ENCODE peak calls at places on chromosomes 4 and X, in ten cellular contexts. Q, H, T, X, Y, N, D, G, S and L are unnamed samples.

GRCh38 chr4:893995-894705 is 38.0 kb downstream of the GAK start:
- DNase-seq in X (no peak), N (no peak), G (no peak), T (no peak), Q (no peak), S (no peak), D (no peak), Y (no peak), H (no peak), L (no peak)

GRCh38 chrX:103467156-103467555 is 52.1 kb downstream of the RAB40A start:
- DNase-seq in D (peak), G (no peak), H (no peak), Y (no peak), T (no peak), X (no peak), Q (no peak), S (no peak), N (no peak), L (no peak)

GRCh38 chr4:77434299-77435092 is 171.1 kb upstream of the CXCL13 start:
- DNase-seq in N (no peak), S (no peak), Y (no peak), H (no peak), X (no peak), G (no peak), D (no peak), T (peak), Q (no peak), L (no peak)

GRCh38 chr4:8837181-8837811 is 34.3 kb downstream of the HMX1 start:
- DNase-seq in N (no peak), G (no peak), Y (no peak), X (no peak), Q (no peak), T (peak), H (peak), D (no peak), S (no peak), L (no peak)

GRCh38 chr4:113316879-113317278 is 267.4 kb downstream of the ANK2 start:
- DNase-seq in Y (peak), S (peak), D (peak), N (peak), T (no peak), H (no peak), G (no peak), Q (no peak), X (no peak), L (no peak)

GRCh38 chr4:165207016-165207430 is 338 bp upstream of the KLHL2 start:
- DNase-seq in H (peak), T (no peak), G (no peak), S (no peak), D (peak), Y (no peak), X (no peak), Q (peak), N (peak), L (peak)

GRCh38 chr4:169210516-169211108 is 60.1 kb downstream of the SH3RF1 start:
- DNase-seq in D (no peak), S (no peak), N (no peak), T (no peak), X (no peak), Q (no peak), G (no peak), H (no peak), Y (no peak), L (no peak)

GRCh38 chr4:161252520-161253141 is 911.2 kb downstream of the FSTL5 start:
- DNase-seq in Q (peak), T (no peak), Y (no peak), S (no peak), N (peak), G (no peak), H (no peak), D (peak), X (no peak), L (peak)

GRCh38 chrX:150903110-150903508 is 4.6 kb upstream of the CD99L2 start:
- DNase-seq in N (no peak), S (no peak), Y (no peak), D (no peak), Q (no peak), X (no peak), G (no peak), H (peak), T (no peak), L (no peak)